ENCODE peak calls at places on chromosomes 11 and 22, in six cellular contexts. K, S, U, T, Q and X are unnamed samples.

GRCh38 chr11:44619931-44620725 is 54.7 kb downstream of the CD82 start:
- DNase-seq in K (no peak), S (no peak), U (no peak), T (peak; percentile 13), Q (peak; percentile 2), X (no peak)

GRCh38 chr22:30582788-30583575 is 8.5 kb upstream of the GAL3ST1 start:
- DNase-seq in K (no peak), S (no peak), U (no peak), T (no peak), Q (peak; percentile 55), X (no peak)

GRCh38 chr22:20615021-20615420 is 107.6 kb downstream of the MED15 start:
- DNase-seq in K (no peak), S (no peak), U (no peak), T (no peak), Q (no peak), X (no peak)

GRCh38 chr22:29260601-29261315 is 7.0 kb downstream of the RHBDD3 start:
- DNase-seq in K (no peak), S (no peak), U (no peak), T (no peak), Q (no peak), X (no peak)

GRCh38 chr11:86288776-86289507 is 13.1 kb upstream of the HIKESHI start:
- DNase-seq in K (no peak), S (no peak), U (peak; percentile 73), T (no peak), Q (no peak), X (no peak)

GRCh38 chr22:38446018-38446601 is 8.9 kb downstream of the KCNJ4 start:
- DNase-seq in K (peak; percentile 56), S (no peak), U (no peak), T (no peak), Q (no peak), X (no peak)

GRCh38 chr11:111761056-111761455 is 5.1 kb downstream of the PPP2R1B start:
- DNase-seq in K (no peak), S (peak; percentile 64), U (no peak), T (no peak), Q (no peak), X (no peak)

GRCh38 chr11:93123351-93123898 is 74.4 kb downstream of the SLC36A4 start:
- DNase-seq in K (peak; percentile 66), S (peak; percentile 67), U (no peak), T (no peak), Q (no peak), X (no peak)

GRCh38 chr11:60914620-60915249 is 777 bp downstream of the TMEM109 start:
- DNase-seq in K (no peak), S (no peak), U (no peak), T (no peak), Q (peak; percentile 27), X (peak; percentile 53)

GRCh38 chr11:67584205-67584880 is 731 bp downstream of the GSTP1 start:
- DNase-seq in K (peak; percentile 85), S (no peak), U (peak; percentile 59), T (no peak), Q (peak; percentile 43), X (peak; percentile 55)

GRCh38 chr11:128179512-128179911 is 407.8 kb downstream of the ETS1 start:
- DNase-seq in K (no peak), S (no peak), U (no peak), T (no peak), Q (no peak), X (peak; percentile 38)

GRCh38 chr11:46492540-46492939 is 101.0 kb upstream of the CHRM4 start:
- DNase-seq in K (peak; percentile 31), S (no peak), U (no peak), T (no peak), Q (no peak), X (no peak)

GRCh38 chr11:9859491-9860305 is 195.8 kb downstream of the SWAP70 start:
- DNase-seq in K (no peak), S (no peak), U (peak; percentile 30), T (no peak), Q (no peak), X (no peak)

GRCh38 chr22:27844656-27845602 is 43.4 kb upstream of the MN1 start:
- DNase-seq in K (no peak), S (no peak), U (no peak), T (no peak), Q (no peak), X (no peak)

GRCh38 chr11:119479685-119480275 is 56.8 kb upstream of the THY1 start:
- DNase-seq in K (no peak), S (no peak), U (peak; percentile 8), T (peak; percentile 8), Q (peak; percentile 58), X (peak; percentile 66)

GRCh38 chr11:44274404-44274803 is 35.5 kb downstream of the ALX4 start:
- DNase-seq in K (no peak), S (no peak), U (no peak), T (no peak), Q (no peak), X (no peak)

GRCh38 chr11:11028017-11028692 is 170.3 kb upstream of the ZBED5 start:
- DNase-seq in K (peak; percentile 76), S (peak; percentile 57), U (peak; percentile 83), T (peak; percentile 55), Q (peak; percentile 84), X (peak; percentile 64)

GRCh38 chr11:72661486-72661885 is 12.7 kb downstream of the PDE2A start:
- DNase-seq in K (no peak), S (no peak), U (no peak), T (no peak), Q (no peak), X (no peak)

GRCh38 chr11:74739546-74740270 is 8.5 kb upstream of the CHRDL2 start:
- DNase-seq in K (no peak), S (peak; percentile 24), U (peak; percentile 57), T (no peak), Q (peak; percentile 55), X (peak; percentile 69)

GRCh38 chr11:112881461-112881860 is 79.8 kb upstream of the NCAM1 start:
- DNase-seq in K (peak; percentile 88), S (no peak), U (no peak), T (no peak), Q (no peak), X (peak; percentile 24)

GRCh38 chr11:111077938-111078337 is 167.6 kb upstream of the POU2AF2 start:
- DNase-seq in K (no peak), S (no peak), U (no peak), T (no peak), Q (no peak), X (peak; percentile 46)

GRCh38 chr11:5887172-5887571 is 5.8 kb upstream of the OR52E5 start:
- DNase-seq in K (no peak), S (no peak), U (no peak), T (no peak), Q (no peak), X (no peak)

GRCh38 chr11:110862407-110862806 is 150.2 kb upstream of the ARHGAP20 start:
- DNase-seq in K (no peak), S (no peak), U (no peak), T (no peak), Q (no peak), X (no peak)

GRCh38 chr22:28395920-28396447 is 283.7 kb downstream of the TTC28 start:
- DNase-seq in K (no peak), S (no peak), U (no peak), T (no peak), Q (no peak), X (peak; percentile 81)

GRCh38 chr11:130131957-130132850 is 27.4 kb upstream of the ST14 start:
- DNase-seq in K (no peak), S (peak; percentile 33), U (peak; percentile 55), T (no peak), Q (peak; percentile 61), X (peak; percentile 62)

GRCh38 chr11:19890308-19890707 is 177.7 kb downstream of the NAV2 start:
- DNase-seq in K (no peak), S (no peak), U (no peak), T (no peak), Q (no peak), X (peak; percentile 97)

GRCh38 chr11:35083181-35084061 is 55.5 kb upstream of the CD44 start:
- DNase-seq in K (peak; percentile 69), S (peak; percentile 69), U (peak; percentile 81), T (peak; percentile 28), Q (no peak), X (peak; percentile 99)

GRCh38 chr11:122235615-122236014 is 119.6 kb upstream of the BLID start:
- DNase-seq in K (peak; percentile 42), S (peak; percentile 30), U (no peak), T (no peak), Q (no peak), X (peak; percentile 85)

GRCh38 chr11:19071255-19071654 is 10.7 kb upstream of the MRGPRX2 start:
- DNase-seq in K (peak; percentile 55), S (peak; percentile 67), U (peak; percentile 69), T (peak; percentile 59), Q (peak; percentile 74), X (peak; percentile 90)

GRCh38 chr11:65310215-65310614 is 4.5 kb upstream of the CDC42EP2 start:
- DNase-seq in K (peak; percentile 82), S (no peak), U (no peak), T (no peak), Q (no peak), X (no peak)

GRCh38 chr22:41987276-41987675 is 11.3 kb upstream of the WBP2NL start:
- DNase-seq in K (no peak), S (no peak), U (no peak), T (no peak), Q (no peak), X (no peak)

GRCh38 chr22:37898441-37899181 is 7.5 kb upstream of the MICALL1 start:
- DNase-seq in K (no peak), S (no peak), U (no peak), T (no peak), Q (no peak), X (peak; percentile 28)

GRCh38 chr11:118522571-118523072 is 4.7 kb upstream of the TTC36 start:
- DNase-seq in K (no peak), S (no peak), U (no peak), T (no peak), Q (peak; percentile 32), X (peak; percentile 38)

GRCh38 chr22:32079110-32080089 is 36.3 kb downstream of the SLC5A1 start:
- DNase-seq in K (no peak), S (no peak), U (no peak), T (no peak), Q (no peak), X (peak; percentile 76)

GRCh38 chr11:124285610-124286344 is 28.0 kb downstream of the OR8D1 start:
- DNase-seq in K (no peak), S (no peak), U (no peak), T (no peak), Q (no peak), X (peak; percentile 77)

GRCh38 chr11:74905326-74905725 is 43.6 kb downstream of the XRRA1 start:
- DNase-seq in K (no peak), S (no peak), U (no peak), T (no peak), Q (peak; percentile 15), X (no peak)